ENCODE peak calls at places on chromosome 2, in ten cellular contexts. I is kidney; V is mesendoderm; H is H9; M is PC-3; J is heart right ventricle; A is CD4-positive, alpha-beta T cell; B is right cardiac atrium; O is endodermal cell; T is psoas muscle. Q is an unnamed sample.

GRCh38 chr2:240905176-240905781 is 857 bp upstream of the CROCC2 start:
- DNase-seq in I (peak), V (no peak), H (no peak), M (no peak), J (no peak), A (no peak), B (peak), O (no peak), T (peak), Q (no peak)

GRCh38 chr2:238278626-238279323 is 9.6 kb downstream of the PER2 start:
- DNase-seq in I (peak), V (no peak), H (no peak), M (no peak), J (no peak), A (no peak), B (no peak), O (no peak), T (no peak), Q (no peak)

GRCh38 chr2:24429711-24430110 is 61.3 kb upstream of the NCOA1 start:
- DNase-seq in I (no peak), V (no peak), H (no peak), M (no peak), J (no peak), A (no peak), B (no peak), O (no peak), T (no peak), Q (no peak)

GRCh38 chr2:74390601-74391000 is 10.5 kb upstream of the DCTN1 start:
- DNase-seq in I (no peak), V (no peak), H (no peak), M (no peak), J (no peak), A (no peak), B (no peak), O (no peak), T (no peak), Q (no peak)

GRCh38 chr2:201952212-201952611 is 81.4 kb upstream of the FZD7 start:
- DNase-seq in I (no peak), V (no peak), H (peak), M (peak), J (no peak), A (no peak), B (no peak), O (peak), T (no peak), Q (no peak)

GRCh38 chr2:224046752-224047151 is 7.7 kb upstream of the SERPINE2 start:
- DNase-seq in I (no peak), V (no peak), H (no peak), M (no peak), J (no peak), A (no peak), B (no peak), O (peak), T (no peak), Q (no peak)

GRCh38 chr2:177147093-177147694 is 65.4 kb upstream of the HNRNPA3 start:
- DNase-seq in I (no peak), V (peak), H (no peak), M (peak), J (no peak), A (no peak), B (no peak), O (no peak), T (no peak), Q (peak)

GRCh38 chr2:230680463-230681195 is 32.0 kb upstream of the CAB39 start:
- DNase-seq in I (no peak), V (no peak), H (no peak), M (peak), J (no peak), A (no peak), B (no peak), O (peak), T (no peak), Q (peak)

GRCh38 chr2:196979976-196980375 is 53.5 kb upstream of the PGAP1 start:
- DNase-seq in I (no peak), V (no peak), H (no peak), M (no peak), J (no peak), A (no peak), B (no peak), O (no peak), T (no peak), Q (no peak)

GRCh38 chr2:50732796-50733195 is 299.1 kb downstream of the NRXN1 start:
- DNase-seq in I (no peak), V (no peak), H (no peak), M (no peak), J (no peak), A (no peak), B (no peak), O (no peak), T (no peak), Q (no peak)

GRCh38 chr2:30677231-30677630 is 130.0 kb downstream of the CAPN13 start:
- DNase-seq in I (no peak), V (no peak), H (no peak), M (no peak), J (no peak), A (no peak), B (no peak), O (no peak), T (no peak), Q (no peak)

GRCh38 chr2:83459456-83459855 is 999.6 kb downstream of the SUCLG1 start:
- DNase-seq in I (no peak), V (no peak), H (no peak), M (peak), J (no peak), A (no peak), B (no peak), O (no peak), T (no peak), Q (no peak)

GRCh38 chr2:224520064-224520463 is 65.1 kb downstream of the CUL3 start:
- DNase-seq in I (no peak), V (no peak), H (no peak), M (peak), J (no peak), A (no peak), B (no peak), O (no peak), T (no peak), Q (no peak)

GRCh38 chr2:219122197-219122965 is 38.2 kb downstream of the NHEJ1 start:
- DNase-seq in I (no peak), V (no peak), H (no peak), M (peak), J (no peak), A (no peak), B (no peak), O (no peak), T (no peak), Q (no peak)

GRCh38 chr2:185372188-185372587 is 366.4 kb upstream of the FSIP2 start:
- DNase-seq in I (no peak), V (no peak), H (no peak), M (peak), J (no peak), A (no peak), B (no peak), O (no peak), T (no peak), Q (peak)

GRCh38 chr2:96138146-96139145 is at the start of gene ASTL:
- DNase-seq in I (peak), V (peak), H (peak), M (peak), J (no peak), A (peak), B (no peak), O (peak), T (no peak), Q (peak)

GRCh38 chr2:3453196-3453845 is 66.0 kb downstream of the ADI1 start:
- DNase-seq in I (no peak), V (no peak), H (no peak), M (no peak), J (no peak), A (no peak), B (no peak), O (peak), T (no peak), Q (no peak)

DNA sequence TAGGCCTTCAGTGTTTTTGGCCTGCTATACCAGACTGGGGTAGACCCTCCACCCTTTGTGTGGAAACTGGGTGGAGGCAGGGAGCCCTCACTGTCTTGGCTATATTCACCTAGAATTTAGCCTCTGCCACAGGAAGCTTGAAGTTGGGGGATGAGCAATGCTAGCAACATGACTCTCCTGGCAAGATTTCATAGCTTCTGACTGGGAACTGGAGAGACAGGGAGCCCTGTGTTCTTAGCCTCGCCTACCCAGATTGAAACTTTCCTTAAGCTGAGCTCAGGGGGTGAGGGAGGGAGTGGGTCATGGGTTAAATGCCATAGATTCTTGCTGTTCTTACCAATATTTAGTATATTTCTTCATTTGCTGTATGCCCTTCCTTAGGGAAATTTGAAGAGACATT is 46.8 kb upstream of the FAM98A start:
- DNase-seq in I (no peak), V (no peak), H (no peak), M (peak), J (no peak), A (no peak), B (no peak), O (no peak), T (no peak), Q (no peak)
- H3K27ac ChIP-seq in I (no peak), V (no peak), H (no peak), M (no peak), J (no peak), A (no peak), B (no peak), O (no peak), T (no peak), Q (no peak)

DNA sequence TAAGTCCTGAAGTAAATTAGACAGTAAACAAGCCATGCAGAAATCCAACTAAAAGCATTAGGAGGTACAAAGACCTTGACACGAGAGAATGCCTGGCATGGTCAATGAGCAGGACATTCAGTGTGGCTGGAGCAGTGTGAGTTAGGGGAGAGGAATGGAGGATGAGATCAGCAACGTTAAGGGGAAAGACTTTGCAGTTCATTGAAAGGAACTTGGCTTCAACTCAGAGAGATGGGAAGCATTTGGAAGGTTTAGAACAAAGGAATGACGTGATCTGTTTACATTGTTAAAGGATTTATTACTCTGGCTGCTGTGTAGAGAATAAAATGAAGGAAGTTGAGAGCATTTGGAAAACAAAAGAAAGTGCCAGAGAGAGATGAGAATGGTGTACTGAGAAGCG is 621.3 kb downstream of the XIRP2 start:
- DNase-seq in I (no peak), V (peak), H (peak), M (peak), J (no peak), A (no peak), B (no peak), O (peak), T (no peak), Q (peak)
- H3K27ac ChIP-seq in I (no peak), V (peak), H (peak), M (peak), J (no peak), A (no peak), B (no peak), O (peak), T (no peak), Q (no peak)

DNA sequence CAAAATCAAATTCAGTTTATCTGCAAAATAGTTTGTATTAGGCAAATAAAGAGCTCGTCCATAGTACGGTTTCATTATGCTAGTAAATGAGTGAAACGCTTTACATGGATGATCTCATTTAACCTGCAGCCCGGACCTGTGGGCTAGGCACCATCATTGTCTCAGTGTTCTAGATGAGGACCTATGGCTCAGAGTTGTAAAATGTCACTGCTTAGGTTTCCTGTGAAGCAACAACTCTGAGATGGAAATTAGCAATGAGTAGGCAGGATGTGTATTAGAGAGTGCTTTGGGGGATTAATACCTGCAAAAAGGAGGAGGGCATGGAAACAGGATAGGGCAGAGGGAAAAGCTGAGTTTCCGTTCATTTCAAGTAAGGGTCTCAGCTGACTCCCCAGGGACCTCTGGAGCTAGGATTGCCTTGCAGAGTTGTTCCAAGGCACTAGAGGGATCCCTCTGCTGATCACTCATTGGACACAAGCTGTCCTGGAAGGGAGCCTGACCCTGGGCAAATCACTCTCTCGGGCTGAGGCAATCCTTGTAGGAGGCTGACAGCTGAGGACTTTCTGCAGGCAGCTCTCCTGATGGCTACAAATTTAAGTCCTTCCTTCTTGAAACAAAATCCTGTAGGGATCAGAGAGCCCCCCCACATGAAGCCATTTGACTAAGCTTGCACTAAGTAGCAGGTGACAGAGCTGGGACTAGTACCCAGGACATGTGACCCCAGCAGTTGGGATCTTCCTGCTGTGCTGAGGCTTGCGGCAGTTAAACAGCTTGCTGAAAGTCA is 58.8 kb upstream of the SIX2 start:
- DNase-seq in I (no peak), V (peak), H (peak), M (no peak), J (no peak), A (no peak), B (peak), O (peak), T (peak), Q (no peak)
- H3K27ac ChIP-seq in I (no peak), V (no peak), H (no peak), M (no peak), J (no peak), A (no peak), B (no peak), O (no peak), T (no peak), Q (no peak)

GRCh38 chr2:113079123-113079522 is 11.4 kb downstream of the IL1F10 start:
- DNase-seq in I (no peak), V (peak), H (no peak), M (peak), J (no peak), A (no peak), B (no peak), O (no peak), T (no peak), Q (peak)
- H3K27ac ChIP-seq in I (no peak), V (no peak), H (no peak), M (peak), J (no peak), A (no peak), B (no peak), O (no peak), T (no peak), Q (peak)

GRCh38 chr2:125167152-125167551 is 1142.1 kb downstream of the CNTNAP5 start:
- DNase-seq in I (no peak), V (no peak), H (no peak), M (no peak), J (no peak), A (no peak), B (no peak), O (no peak), T (no peak), Q (no peak)
- H3K27ac ChIP-seq in I (no peak), V (no peak), H (no peak), M (no peak), J (no peak), A (no peak), B (no peak), O (no peak), T (no peak), Q (no peak)

GRCh38 chr2:99573624-99574251 is 83.9 kb upstream of the REV1 start:
- DNase-seq in I (no peak), V (no peak), H (no peak), M (no peak), J (no peak), A (no peak), B (no peak), O (no peak), T (no peak), Q (no peak)

GRCh38 chr2:99569393-99569792 is 79.6 kb upstream of the REV1 start:
- DNase-seq in I (no peak), V (no peak), H (no peak), M (no peak), J (no peak), A (no peak), B (no peak), O (no peak), T (no peak), Q (no peak)

GRCh38 chr2:99572380-99572779 is 82.6 kb upstream of the REV1 start:
- DNase-seq in I (no peak), V (peak), H (no peak), M (peak), J (no peak), A (no peak), B (no peak), O (no peak), T (no peak), Q (no peak)

GRCh38 chr2:99571609-99572344 is 82.0 kb upstream of the REV1 start:
- DNase-seq in I (no peak), V (peak), H (no peak), M (peak), J (no peak), A (no peak), B (no peak), O (no peak), T (no peak), Q (no peak)

GRCh38 chr2:99572798-99573197 is 83.0 kb upstream of the REV1 start:
- DNase-seq in I (no peak), V (no peak), H (no peak), M (no peak), J (no peak), A (no peak), B (no peak), O (peak), T (no peak), Q (no peak)
- H3K27ac ChIP-seq in I (no peak), V (no peak), H (no peak), M (no peak), J (peak), A (no peak), B (no peak), O (peak), T (no peak), Q (no peak)

DNA sequence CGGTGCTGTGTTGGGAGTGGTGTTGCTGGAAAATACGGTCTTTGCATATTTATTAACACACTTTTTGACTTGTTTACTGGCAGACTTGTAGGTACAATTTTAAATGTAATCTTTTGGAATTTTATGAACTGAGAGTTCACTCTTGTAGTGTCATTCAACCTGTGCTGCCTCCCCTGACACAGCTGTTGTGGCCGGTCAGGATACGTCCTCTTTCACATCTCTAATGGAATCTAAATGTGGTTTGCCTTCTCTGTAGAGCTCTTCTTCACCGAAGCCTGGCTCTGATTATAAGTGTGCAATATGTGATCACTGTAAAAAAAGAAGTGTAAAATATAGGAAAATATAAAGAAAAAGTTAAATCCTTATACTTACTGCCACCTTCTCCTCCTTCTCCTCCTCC is 94.7 kb downstream of the MAP4K4 start:
- DNase-seq in I (no peak), V (no peak), H (no peak), M (no peak), J (no peak), A (no peak), B (no peak), O (no peak), T (no peak), Q (no peak)
- H3K27ac ChIP-seq in I (no peak), V (no peak), H (no peak), M (no peak), J (peak), A (no peak), B (no peak), O (no peak), T (no peak), Q (no peak)

Q was measured in RWPE1.